ENCODE peak calls at places on chromosomes 6 and 20, in eight cellular contexts. One of them, this sample, is unnamed. For H3K36me3, the result is how much of the 10 kb centered on the place peaks cover.

GRCh38 chr6:3438190-3439167 is 18.4 kb downstream of the SLC22A23 start:
- DNase-seq in GM12878: no peak
- DNase-seq in naive thymus-derived CD4-positive, alpha-beta T cell: no peak
- DNase-seq in hepatocyte: peak
- DNase-seq in body of pancreas: no peak
- DNase-seq in pancreas: no peak
- DNase-seq in IMR-90: peak
- DNase-seq in heart right ventricle: no peak
- DNase-seq in this sample: no peak

GRCh38 chr20:25313608-25314007 is 65.7 kb downstream of the PYGB start:
- DNase-seq in GM12878: no peak
- DNase-seq in naive thymus-derived CD4-positive, alpha-beta T cell: no peak
- DNase-seq in hepatocyte: no peak
- DNase-seq in body of pancreas: no peak
- DNase-seq in pancreas: no peak
- DNase-seq in IMR-90: no peak
- DNase-seq in heart right ventricle: no peak
- DNase-seq in this sample: no peak

GRCh38 chr6:22583927-22584326 is 14.6 kb downstream of the HDGFL1 start:
- DNase-seq in GM12878: no peak
- DNase-seq in naive thymus-derived CD4-positive, alpha-beta T cell: no peak
- DNase-seq in hepatocyte: no peak
- DNase-seq in body of pancreas: no peak
- DNase-seq in pancreas: no peak
- DNase-seq in IMR-90: no peak
- DNase-seq in heart right ventricle: no peak
- DNase-seq in this sample: no peak

GRCh38 chr6:170405311-170405975 is 98.9 kb downstream of the FAM120B start:
- DNase-seq in GM12878: no peak
- DNase-seq in naive thymus-derived CD4-positive, alpha-beta T cell: no peak
- DNase-seq in hepatocyte: no peak
- DNase-seq in body of pancreas: no peak
- DNase-seq in pancreas: no peak
- DNase-seq in IMR-90: peak
- DNase-seq in heart right ventricle: no peak
- DNase-seq in this sample: no peak

GRCh38 chr6:97462031-97462430 is 179.0 kb upstream of the MMS22L start:
- DNase-seq in GM12878: no peak
- DNase-seq in naive thymus-derived CD4-positive, alpha-beta T cell: no peak
- DNase-seq in hepatocyte: no peak
- DNase-seq in body of pancreas: no peak
- DNase-seq in pancreas: no peak
- DNase-seq in IMR-90: no peak
- DNase-seq in heart right ventricle: no peak
- DNase-seq in this sample: no peak

GRCh38 chr20:50694379-50695143 is 3.2 kb upstream of the RIPOR3 start:
- DNase-seq in GM12878: no peak
- DNase-seq in naive thymus-derived CD4-positive, alpha-beta T cell: no peak
- DNase-seq in hepatocyte: no peak
- DNase-seq in body of pancreas: no peak
- DNase-seq in pancreas: no peak
- DNase-seq in IMR-90: peak
- DNase-seq in heart right ventricle: no peak
- DNase-seq in this sample: no peak

GRCh38 chr6:88641178-88641903 is 322.1 kb downstream of the RNGTT start:
- DNase-seq in GM12878: peak
- DNase-seq in naive thymus-derived CD4-positive, alpha-beta T cell: no peak
- DNase-seq in hepatocyte: no peak
- DNase-seq in body of pancreas: no peak
- DNase-seq in pancreas: no peak
- DNase-seq in IMR-90: peak
- DNase-seq in heart right ventricle: no peak
- DNase-seq in this sample: no peak

GRCh38 chr6:50791900-50792508 is 26.7 kb upstream of the TFAP2B start:
- DNase-seq in GM12878: no peak
- DNase-seq in naive thymus-derived CD4-positive, alpha-beta T cell: no peak
- DNase-seq in hepatocyte: peak
- DNase-seq in body of pancreas: no peak
- DNase-seq in pancreas: no peak
- DNase-seq in IMR-90: peak
- DNase-seq in heart right ventricle: no peak
- DNase-seq in this sample: no peak

GRCh38 chr6:112223070-112223861 is 31.1 kb downstream of the LAMA4 start:
- DNase-seq in GM12878: no peak
- DNase-seq in naive thymus-derived CD4-positive, alpha-beta T cell: no peak
- DNase-seq in hepatocyte: peak
- DNase-seq in body of pancreas: no peak
- DNase-seq in pancreas: no peak
- DNase-seq in IMR-90: peak
- DNase-seq in heart right ventricle: no peak
- DNase-seq in this sample: no peak

GRCh38 chr6:156912431-156912830 is 135.3 kb downstream of the ARID1B start:
- DNase-seq in GM12878: no peak
- DNase-seq in naive thymus-derived CD4-positive, alpha-beta T cell: no peak
- DNase-seq in hepatocyte: no peak
- DNase-seq in body of pancreas: no peak
- DNase-seq in pancreas: no peak
- DNase-seq in IMR-90: no peak
- DNase-seq in heart right ventricle: no peak
- DNase-seq in this sample: no peak

GRCh38 chr6:71289039-71289801 is 609 bp downstream of the OGFRL1 start:
- DNase-seq in GM12878: no peak
- DNase-seq in naive thymus-derived CD4-positive, alpha-beta T cell: peak
- DNase-seq in hepatocyte: peak
- DNase-seq in body of pancreas: peak
- DNase-seq in pancreas: peak
- DNase-seq in IMR-90: no peak
- DNase-seq in heart right ventricle: peak
- DNase-seq in this sample: peak

GRCh38 chr6:137876547-137876946 is 9.5 kb downstream of the TNFAIP3 start:
- DNase-seq in GM12878: no peak
- DNase-seq in naive thymus-derived CD4-positive, alpha-beta T cell: no peak
- DNase-seq in hepatocyte: no peak
- DNase-seq in body of pancreas: no peak
- DNase-seq in pancreas: no peak
- DNase-seq in IMR-90: no peak
- DNase-seq in heart right ventricle: no peak
- DNase-seq in this sample: no peak

GRCh38 chr20:37886851-37887297 is 16.1 kb upstream of the VSTM2L start:
- DNase-seq in GM12878: peak
- DNase-seq in naive thymus-derived CD4-positive, alpha-beta T cell: no peak
- DNase-seq in hepatocyte: no peak
- DNase-seq in body of pancreas: no peak
- DNase-seq in pancreas: peak
- DNase-seq in IMR-90: no peak
- DNase-seq in heart right ventricle: peak
- DNase-seq in this sample: no peak

GRCh38 chr6:81820422-81820821 is 67.9 kb upstream of the TENT5A start:
- DNase-seq in GM12878: no peak
- DNase-seq in naive thymus-derived CD4-positive, alpha-beta T cell: no peak
- DNase-seq in hepatocyte: no peak
- DNase-seq in body of pancreas: no peak
- DNase-seq in pancreas: no peak
- DNase-seq in IMR-90: no peak
- DNase-seq in heart right ventricle: no peak
- DNase-seq in this sample: no peak

GRCh38 chr6:111870751-111871064 is 2.5 kb downstream of the FYN start:
- DNase-seq in GM12878: no peak
- DNase-seq in naive thymus-derived CD4-positive, alpha-beta T cell: no peak
- DNase-seq in hepatocyte: no peak
- DNase-seq in body of pancreas: no peak
- DNase-seq in pancreas: no peak
- DNase-seq in IMR-90: no peak
- DNase-seq in heart right ventricle: no peak
- DNase-seq in this sample: no peak

GRCh38 chr6:97136644-97137358 is 146.2 kb downstream of the MMS22L start:
- DNase-seq in GM12878: peak
- DNase-seq in naive thymus-derived CD4-positive, alpha-beta T cell: no peak
- DNase-seq in hepatocyte: no peak
- DNase-seq in body of pancreas: no peak
- DNase-seq in pancreas: no peak
- DNase-seq in IMR-90: no peak
- DNase-seq in heart right ventricle: no peak
- DNase-seq in this sample: no peak

GRCh38 chr6:128162423-128162822 is 261.6 kb upstream of the THEMIS start:
- DNase-seq in GM12878: no peak
- DNase-seq in naive thymus-derived CD4-positive, alpha-beta T cell: no peak
- DNase-seq in hepatocyte: no peak
- DNase-seq in body of pancreas: no peak
- DNase-seq in pancreas: no peak
- DNase-seq in IMR-90: no peak
- DNase-seq in heart right ventricle: no peak
- DNase-seq in this sample: no peak

GRCh38 chr6:43471399-43471798 is 6.0 kb upstream of the TJAP1 start:
- DNase-seq in GM12878: no peak
- DNase-seq in naive thymus-derived CD4-positive, alpha-beta T cell: no peak
- DNase-seq in hepatocyte: no peak
- DNase-seq in body of pancreas: peak
- DNase-seq in pancreas: no peak
- DNase-seq in IMR-90: no peak
- DNase-seq in heart right ventricle: no peak
- DNase-seq in this sample: no peak

GRCh38 chr6:112224088-112224487 is 30.3 kb downstream of the LAMA4 start:
- DNase-seq in GM12878: no peak
- DNase-seq in naive thymus-derived CD4-positive, alpha-beta T cell: no peak
- DNase-seq in hepatocyte: no peak
- DNase-seq in body of pancreas: no peak
- DNase-seq in pancreas: no peak
- DNase-seq in IMR-90: no peak
- DNase-seq in heart right ventricle: no peak
- DNase-seq in this sample: no peak

GRCh38 chr6:107704377-107705013 is 119.6 kb downstream of the SCML4 start:
- DNase-seq in GM12878: no peak
- DNase-seq in naive thymus-derived CD4-positive, alpha-beta T cell: no peak
- DNase-seq in hepatocyte: peak
- DNase-seq in body of pancreas: no peak
- DNase-seq in pancreas: no peak
- DNase-seq in IMR-90: peak
- DNase-seq in heart right ventricle: no peak
- DNase-seq in this sample: no peak

GRCh38 chr6:111552241-111552744 is 53.4 kb downstream of the TRAF3IP2 start:
- DNase-seq in GM12878: no peak
- DNase-seq in naive thymus-derived CD4-positive, alpha-beta T cell: no peak
- DNase-seq in hepatocyte: peak
- DNase-seq in body of pancreas: peak
- DNase-seq in pancreas: peak
- DNase-seq in IMR-90: peak
- DNase-seq in heart right ventricle: peak
- DNase-seq in this sample: peak

GRCh38 chr6:91653954-91654843 is 1067.3 kb upstream of the MAP3K7 start:
- DNase-seq in GM12878: no peak
- DNase-seq in naive thymus-derived CD4-positive, alpha-beta T cell: no peak
- DNase-seq in hepatocyte: no peak
- DNase-seq in body of pancreas: no peak
- DNase-seq in pancreas: no peak
- DNase-seq in IMR-90: no peak
- DNase-seq in heart right ventricle: no peak
- DNase-seq in this sample: no peak

GRCh38 chr6:154411076-154411475 is 54.5 kb upstream of the IPCEF1 start:
- DNase-seq in GM12878: no peak
- DNase-seq in naive thymus-derived CD4-positive, alpha-beta T cell: no peak
- DNase-seq in hepatocyte: no peak
- DNase-seq in body of pancreas: no peak
- DNase-seq in pancreas: no peak
- DNase-seq in IMR-90: no peak
- DNase-seq in heart right ventricle: no peak
- DNase-seq in this sample: no peak

GRCh38 chr20:45049904-45050471 is 50.9 kb downstream of the KCNS1 start:
- DNase-seq in GM12878: no peak
- DNase-seq in naive thymus-derived CD4-positive, alpha-beta T cell: no peak
- DNase-seq in hepatocyte: no peak
- DNase-seq in body of pancreas: no peak
- DNase-seq in pancreas: no peak
- DNase-seq in IMR-90: no peak
- DNase-seq in heart right ventricle: no peak
- DNase-seq in this sample: no peak
- H3K36me3 ChIP-seq in GM12878: under half
- H3K36me3 ChIP-seq in naive thymus-derived CD4-positive, alpha-beta T cell: under half
- H3K36me3 ChIP-seq in hepatocyte: under half
- H3K36me3 ChIP-seq in body of pancreas: under half
- H3K36me3 ChIP-seq in pancreas: under half
- H3K36me3 ChIP-seq in IMR-90: under half
- H3K36me3 ChIP-seq in heart right ventricle: half or more
- H3K36me3 ChIP-seq in this sample: under half

GRCh38 chr20:58995461-58996225 is 11.4 kb downstream of the CTSZ start:
- DNase-seq in GM12878: no peak
- DNase-seq in naive thymus-derived CD4-positive, alpha-beta T cell: no peak
- DNase-seq in hepatocyte: peak
- DNase-seq in body of pancreas: no peak
- DNase-seq in pancreas: no peak
- DNase-seq in IMR-90: no peak
- DNase-seq in heart right ventricle: no peak
- DNase-seq in this sample: no peak
- H3K27ac ChIP-seq in GM12878: no peak
- H3K27ac ChIP-seq in naive thymus-derived CD4-positive, alpha-beta T cell: no peak
- H3K27ac ChIP-seq in hepatocyte: peak
- H3K27ac ChIP-seq in body of pancreas: peak
- H3K27ac ChIP-seq in pancreas: peak
- H3K27ac ChIP-seq in IMR-90: no peak
- H3K27ac ChIP-seq in heart right ventricle: no peak
- H3K27ac ChIP-seq in this sample: no peak

DNA sequence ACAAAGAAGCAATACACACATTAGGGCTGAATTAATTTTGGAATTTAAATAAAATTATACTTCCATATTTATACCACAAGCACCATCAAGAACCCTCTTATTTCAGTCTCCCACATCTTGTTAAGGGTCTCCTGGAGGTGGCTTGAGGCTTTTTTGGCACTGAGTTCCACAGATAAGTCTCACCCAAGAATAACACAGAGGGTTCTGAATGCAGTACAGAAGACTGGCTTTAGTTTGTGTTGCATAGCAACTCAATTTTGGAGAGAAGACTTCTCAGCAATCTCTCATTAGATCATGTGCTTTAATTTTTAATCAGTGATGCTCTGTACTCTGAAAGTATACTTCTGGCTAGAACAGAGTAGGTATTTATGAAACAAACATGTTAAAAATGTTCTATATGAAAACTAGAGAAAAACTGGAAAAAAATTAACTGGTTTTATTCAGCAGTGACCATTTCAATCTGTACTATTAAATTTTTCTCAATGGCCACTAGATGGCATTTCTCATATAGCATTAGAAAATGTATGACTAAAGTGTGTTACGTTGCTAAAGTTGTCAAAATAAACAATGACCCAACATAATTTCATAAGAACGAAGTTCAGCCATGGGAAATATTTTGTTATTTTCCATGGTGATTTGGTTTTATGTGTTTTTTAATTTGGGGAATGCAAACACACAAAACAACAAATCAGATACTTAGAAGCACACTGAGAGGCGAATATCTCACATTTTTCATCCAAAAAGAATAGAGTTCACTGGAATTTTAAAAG is 32.7 kb upstream of the MAP7 start:
- DNase-seq in GM12878: no peak
- DNase-seq in naive thymus-derived CD4-positive, alpha-beta T cell: no peak
- DNase-seq in hepatocyte: peak
- DNase-seq in body of pancreas: no peak
- DNase-seq in pancreas: no peak
- DNase-seq in IMR-90: peak
- DNase-seq in heart right ventricle: no peak
- DNase-seq in this sample: no peak
- H3K4me3 ChIP-seq in GM12878: no peak
- H3K4me3 ChIP-seq in naive thymus-derived CD4-positive, alpha-beta T cell: no peak
- H3K4me3 ChIP-seq in hepatocyte: no peak
- H3K4me3 ChIP-seq in body of pancreas: no peak
- H3K4me3 ChIP-seq in pancreas: no peak
- H3K4me3 ChIP-seq in IMR-90: no peak
- H3K4me3 ChIP-seq in heart right ventricle: no peak
- H3K4me3 ChIP-seq in this sample: no peak

GRCh38 chr6:121806116-121806515 is 370.7 kb downstream of the GJA1 start:
- DNase-seq in GM12878: no peak
- DNase-seq in naive thymus-derived CD4-positive, alpha-beta T cell: no peak
- DNase-seq in hepatocyte: no peak
- DNase-seq in body of pancreas: no peak
- DNase-seq in pancreas: no peak
- DNase-seq in IMR-90: no peak
- DNase-seq in heart right ventricle: no peak
- DNase-seq in this sample: no peak
- H3K36me3 ChIP-seq in GM12878: under half
- H3K36me3 ChIP-seq in naive thymus-derived CD4-positive, alpha-beta T cell: under half
- H3K36me3 ChIP-seq in hepatocyte: under half
- H3K36me3 ChIP-seq in body of pancreas: under half
- H3K36me3 ChIP-seq in pancreas: under half
- H3K36me3 ChIP-seq in IMR-90: under half
- H3K36me3 ChIP-seq in heart right ventricle: under half
- H3K36me3 ChIP-seq in this sample: under half